ENCODE peak calls at places on chromosomes 7 and 10, in six cellular contexts. J, M, Y, S, B and C are unnamed samples.

GRCh38 chr10:8054498-8055407 is at the start of gene GATA3:
- DNase-seq in J (peak), M (peak), Y (no peak), S (peak), B (peak), C (peak)

GRCh38 chr10:109978481-109978880 is 29.3 kb upstream of the ADD3 start:
- DNase-seq in J (peak), M (peak), Y (no peak), S (peak), B (peak), C (peak)

GRCh38 chr7:99707096-99707495 is 27.3 kb upstream of the CYP3A5 start:
- DNase-seq in J (no peak), M (no peak), Y (no peak), S (peak), B (no peak), C (peak)

GRCh38 chr7:116588641-116589594 is 64.1 kb downstream of the CAV1 start:
- DNase-seq in J (no peak), M (peak), Y (no peak), S (peak), B (peak), C (peak)

GRCh38 chr10:33157108-33157507 is 177.4 kb downstream of the NRP1 start:
- DNase-seq in J (no peak), M (no peak), Y (no peak), S (peak), B (no peak), C (peak)

GRCh38 chr7:98024075-98024474 is 34.1 kb upstream of the OCM2 start:
- DNase-seq in J (no peak), M (no peak), Y (no peak), S (no peak), B (no peak), C (no peak)

GRCh38 chr7:107501593-107501992 is 31.7 kb downstream of the GPR22 start:
- DNase-seq in J (no peak), M (no peak), Y (no peak), S (peak), B (peak), C (peak)

GRCh38 chr10:132062641-132063390 is 2.9 kb upstream of the JAKMIP3 start:
- DNase-seq in J (no peak), M (no peak), Y (no peak), S (no peak), B (no peak), C (no peak)

GRCh38 chr10:124042656-124043309 is 50.6 kb downstream of the CHST15 start:
- DNase-seq in J (no peak), M (no peak), Y (no peak), S (no peak), B (no peak), C (no peak)

GRCh38 chr7:46450871-46451270 is 529.8 kb upstream of the IGFBP3 start:
- DNase-seq in J (no peak), M (no peak), Y (no peak), S (no peak), B (no peak), C (peak)

GRCh38 chr7:85178531-85179298 is 8.1 kb downstream of the SEMA3D start:
- DNase-seq in J (no peak), M (no peak), Y (no peak), S (no peak), B (peak), C (no peak)

GRCh38 chr7:73449422-73449821 is 15.8 kb downstream of the FZD9 start:
- DNase-seq in J (no peak), M (no peak), Y (no peak), S (no peak), B (no peak), C (no peak)

GRCh38 chr10:44385423-44385725 is 477 bp upstream of the CXCL12 start:
- DNase-seq in J (no peak), M (no peak), Y (no peak), S (no peak), B (no peak), C (no peak)

GRCh38 chr7:28266377-28266776 is 85.8 kb upstream of the JAZF1 start:
- DNase-seq in J (no peak), M (no peak), Y (no peak), S (no peak), B (no peak), C (no peak)

GRCh38 chr7:24965831-24966708 is 13.9 kb downstream of the OSBPL3 start:
- DNase-seq in J (peak), M (no peak), Y (no peak), S (no peak), B (peak), C (peak)

GRCh38 chr10:54758791-54759190 is 42.2 kb downstream of the PCDH15 start:
- DNase-seq in J (no peak), M (no peak), Y (no peak), S (peak), B (no peak), C (no peak)

GRCh38 chr10:46228076-46229071 is 58.4 kb upstream of the ANTXRL start:
- DNase-seq in J (peak), M (peak), Y (peak), S (peak), B (peak), C (peak)

GRCh38 chr7:133518718-133519117 is 265.8 kb downstream of the EXOC4 start:
- DNase-seq in J (no peak), M (no peak), Y (no peak), S (no peak), B (no peak), C (no peak)

GRCh38 chr7:132137681-132138080 is 438.6 kb downstream of the PLXNA4 start:
- DNase-seq in J (no peak), M (no peak), Y (no peak), S (no peak), B (no peak), C (no peak)

GRCh38 chr10:101123085-101123814 is 7.8 kb upstream of the TLX1 start:
- DNase-seq in J (no peak), M (no peak), Y (no peak), S (no peak), B (peak), C (no peak)

GRCh38 chr10:90276894-90277447 is 575.6 kb downstream of the KIF20B start:
- DNase-seq in J (no peak), M (no peak), Y (no peak), S (no peak), B (no peak), C (no peak)

GRCh38 chr10:184911-185310 is 49.7 kb downstream of the ZMYND11 start:
- DNase-seq in J (no peak), M (no peak), Y (no peak), S (peak), B (no peak), C (peak)

GRCh38 chr7:5429253-5429856 is 5.7 kb upstream of the TNRC18 start:
- DNase-seq in J (peak), M (no peak), Y (no peak), S (peak), B (peak), C (peak)

GRCh38 chr7:132317856-132318255 is 258.4 kb downstream of the PLXNA4 start:
- DNase-seq in J (no peak), M (no peak), Y (no peak), S (no peak), B (no peak), C (no peak)

GRCh38 chr10:5534051-5534821 is 9.5 kb downstream of the CALML3 start:
- DNase-seq in J (no peak), M (no peak), Y (no peak), S (no peak), B (no peak), C (no peak)

GRCh38 chr7:134367956-134368749 is 51.4 kb upstream of the SLC35B4 start:
- DNase-seq in J (no peak), M (no peak), Y (no peak), S (no peak), B (no peak), C (no peak)

GRCh38 chr10:6144609-6145413 is 56.0 kb downstream of the RBM17 start:
- DNase-seq in J (peak), M (peak), Y (no peak), S (peak), B (peak), C (peak)

GRCh38 chr7:64463636-64464375 is 99.1 kb downstream of the ZNF680 start:
- DNase-seq in J (no peak), M (no peak), Y (no peak), S (no peak), B (no peak), C (peak)

GRCh38 chr10:14554091-14554842 is 220.4 kb downstream of the FAM107B start:
- DNase-seq in J (no peak), M (no peak), Y (no peak), S (no peak), B (no peak), C (no peak)

GRCh38 chr10:130869179-130869841 is 442.2 kb downstream of the TCERG1L start:
- DNase-seq in J (no peak), M (no peak), Y (no peak), S (no peak), B (no peak), C (no peak)

GRCh38 chr10:118668228-118668952 is 72.9 kb upstream of the PRLHR start:
- DNase-seq in J (no peak), M (no peak), Y (no peak), S (no peak), B (no peak), C (no peak)

GRCh38 chr10:70265032-70265689 is 18.6 kb downstream of the NPFFR1 start:
- DNase-seq in J (peak), M (no peak), Y (peak), S (no peak), B (no peak), C (no peak)

GRCh38 chr7:155009570-155010157 is 6.7 kb upstream of the PAXIP1 start:
- DNase-seq in J (peak), M (no peak), Y (no peak), S (peak), B (peak), C (no peak)

GRCh38 chr10:32618482-32618881 is 172.5 kb downstream of the CCDC7 start:
- DNase-seq in J (no peak), M (no peak), Y (no peak), S (no peak), B (no peak), C (no peak)

GRCh38 chr10:62019013-62019684 is 117.7 kb downstream of the ARID5B start:
- DNase-seq in J (no peak), M (no peak), Y (no peak), S (peak), B (no peak), C (no peak)

GRCh38 chr10:557792-558328 is 131.6 kb downstream of the DIP2C start:
- DNase-seq in J (no peak), M (no peak), Y (no peak), S (peak), B (peak), C (no peak)

GRCh38 chr10:97321807-97322195 is 2.7 kb downstream of the FRAT1 start:
- DNase-seq in J (peak), M (no peak), Y (no peak), S (no peak), B (peak), C (no peak)

GRCh38 chr10:97318772-97319651 is at the start of gene FRAT1:
- DNase-seq in J (peak), M (peak), Y (peak), S (peak), B (peak), C (peak)

GRCh38 chr10:97320480-97321031 is 1.5 kb downstream of the FRAT1 start:
- DNase-seq in J (peak), M (no peak), Y (no peak), S (no peak), B (peak), C (no peak)

GRCh38 chr10:97319671-97320479 is 804 bp downstream of the FRAT1 start:
- DNase-seq in J (peak), M (peak), Y (peak), S (peak), B (peak), C (no peak)

DNA sequence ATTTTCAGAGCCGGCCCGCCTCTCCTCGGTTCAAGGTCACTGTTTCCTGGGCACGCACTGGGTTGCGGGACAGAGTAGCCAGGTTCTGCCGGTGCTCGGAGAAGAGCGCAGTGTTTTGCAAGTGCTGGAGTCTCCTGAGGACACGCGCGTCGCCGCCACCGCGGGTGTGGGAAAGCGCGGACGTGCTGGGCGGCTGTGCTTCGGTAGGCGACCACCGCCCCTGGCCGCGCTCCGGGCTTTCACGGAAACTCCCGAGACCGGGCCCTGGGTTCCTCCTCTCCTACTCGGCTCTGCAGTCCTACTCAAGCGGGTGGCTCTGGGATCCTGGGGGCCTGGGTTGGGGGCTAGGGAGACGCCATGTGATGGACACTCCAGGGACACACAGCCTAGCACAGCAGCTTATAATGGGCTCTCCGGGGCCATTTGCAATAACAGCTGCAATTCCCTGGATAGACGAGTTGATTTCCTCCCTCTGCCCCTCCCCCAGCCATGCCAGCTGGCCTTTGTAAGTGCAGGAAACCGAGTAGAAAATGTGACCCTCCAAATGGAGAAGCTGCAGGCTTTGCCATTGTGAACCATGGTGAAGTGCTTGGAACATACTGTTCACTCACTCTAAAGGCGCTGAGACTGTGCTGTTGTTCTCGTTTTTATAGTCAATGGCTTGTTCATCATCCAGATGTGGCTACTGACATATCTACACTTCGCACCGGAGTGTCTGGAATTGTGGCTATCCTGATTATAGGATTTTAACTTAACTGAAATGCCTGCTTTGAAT is 2.1 kb downstream of the FRAT1 start:
- DNase-seq in J (peak), M (no peak), Y (no peak), S (no peak), B (peak), C (no peak)
- H4K91ac ChIP-seq in J (no peak), M (no peak), Y (no peak), S (no peak), B (no peak), C (no peak)

GRCh38 chr7:128743112-128743772 is 4.1 kb downstream of the CALU start:
- DNase-seq in J (no peak), M (no peak), Y (no peak), S (peak), B (peak), C (no peak)

GRCh38 chr7:128741491-128741890 is 2.3 kb downstream of the CALU start:
- DNase-seq in J (no peak), M (no peak), Y (no peak), S (no peak), B (no peak), C (no peak)

GRCh38 chr7:128739990-128740682 is 977 bp downstream of the CALU start:
- DNase-seq in J (no peak), M (no peak), Y (no peak), S (no peak), B (peak), C (no peak)

GRCh38 chr7:128740996-128741395 is 1.8 kb downstream of the CALU start:
- DNase-seq in J (no peak), M (no peak), Y (no peak), S (peak), B (peak), C (no peak)

GRCh38 chr7:128742206-128742605 is 3.0 kb downstream of the CALU start:
- DNase-seq in J (no peak), M (no peak), Y (no peak), S (peak), B (peak), C (peak)
- H4K91ac ChIP-seq in J (no peak), M (no peak), Y (no peak), S (no peak), B (no peak), C (no peak)

GRCh38 chr7:11471255-11471654 is 360.7 kb downstream of the THSD7A start:
- DNase-seq in J (no peak), M (no peak), Y (no peak), S (no peak), B (no peak), C (no peak)
- H4K91ac ChIP-seq in J (no peak), M (no peak), Y (no peak), S (no peak), B (no peak), C (no peak)

GRCh38 chr10:79187545-79187940 is 118.8 kb downstream of the ZMIZ1 start:
- DNase-seq in J (no peak), M (no peak), Y (no peak), S (no peak), B (no peak), C (no peak)
- H4K91ac ChIP-seq in J (no peak), M (no peak), Y (no peak), S (peak), B (no peak), C (no peak)

GRCh38 chr7:49398730-49399129 is 374.7 kb upstream of the VWC2 start:
- DNase-seq in J (no peak), M (no peak), Y (no peak), S (no peak), B (peak), C (no peak)
- H4K91ac ChIP-seq in J (no peak), M (no peak), Y (no peak), S (no peak), B (no peak), C (no peak)

GRCh38 chr7:47461161-47461560 is 120.8 kb downstream of the TNS3 start:
- DNase-seq in J (no peak), M (no peak), Y (no peak), S (peak), B (no peak), C (peak)
- H4K91ac ChIP-seq in J (no peak), M (no peak), Y (no peak), S (no peak), B (no peak), C (no peak)

GRCh38 chr10:125473138-125473793 is 209.7 kb downstream of the TEX36 start:
- DNase-seq in J (no peak), M (no peak), Y (no peak), S (no peak), B (no peak), C (no peak)
- H4K91ac ChIP-seq in J (no peak), M (no peak), Y (no peak), S (no peak), B (no peak), C (no peak)

GRCh38 chr10:117274509-117274908 is 33.6 kb downstream of the SLC18A2 start:
- DNase-seq in J (no peak), M (no peak), Y (no peak), S (no peak), B (no peak), C (no peak)
- H4K91ac ChIP-seq in J (no peak), M (no peak), Y (no peak), S (no peak), B (no peak), C (no peak)